ENCODE peak calls at places on chromosome 12, in four cellular contexts. W, U, O and B are unnamed samples.

GRCh38 chr12:47736877-47737676 is 11.8 kb upstream of the ENDOU start:
- DNase-seq in W (no peak), U (peak; percentile 92), O (peak; percentile 36), B (peak; percentile 85)

GRCh38 chr12:119589087-119589486 is 4.5 kb upstream of the TMEM233 start:
- DNase-seq in W (no peak), U (no peak), O (no peak), B (no peak)

GRCh38 chr12:9759680-9760592 is 765 bp downstream of the CD69 start:
- DNase-seq in W (no peak), U (no peak), O (no peak), B (no peak)

GRCh38 chr12:96130396-96131059 is 63.6 kb upstream of the ELK3 start:
- DNase-seq in W (no peak), U (no peak), O (no peak), B (no peak)

GRCh38 chr12:47686645-47687240 is 19.1 kb downstream of the RPAP3 start:
- DNase-seq in W (peak; percentile 44), U (no peak), O (no peak), B (no peak)

GRCh38 chr12:127381681-127382080 is 885.3 kb upstream of the TMEM132C start:
- DNase-seq in W (no peak), U (no peak), O (no peak), B (no peak)

GRCh38 chr12:103105971-103106597 is 148.6 kb downstream of the ASCL1 start:
- DNase-seq in W (no peak), U (no peak), O (no peak), B (no peak)

GRCh38 chr12:89571481-89572190 is 45.8 kb upstream of the POC1B start:
- DNase-seq in W (no peak), U (no peak), O (no peak), B (no peak)

GRCh38 chr12:89497005-89497404 is 27.6 kb downstream of the GALNT4 start:
- DNase-seq in W (no peak), U (no peak), O (no peak), B (no peak)

GRCh38 chr12:66403746-66404145 is 101.5 kb downstream of the HELB start:
- DNase-seq in W (peak; percentile 47), U (no peak), O (no peak), B (no peak)

GRCh38 chr12:56029166-56029519 is 8.3 kb downstream of the IKZF4 start:
- DNase-seq in W (no peak), U (no peak), O (no peak), B (no peak)